ENCODE peak calls at places on chromosomes 16 and 17, in nine cellular contexts. T, L, N, B, H, V, A, U and R are unnamed samples. For H3K4me1, the result is how much of the 10 kb centered on the place peaks cover.

GRCh38 chr16:12901204-12901596 is 198 bp upstream of the SHISA9 start:
- DNase-seq in T (no peak), B (no peak), H (no peak), L (no peak), A (no peak), N (no peak), V (no peak), U (no peak), R (no peak)

GRCh38 chr17:69246726-69247375 is 18.2 kb upstream of the ABCA10 start:
- DNase-seq in L (peak), B (no peak), U (no peak), N (no peak), A (peak), H (peak), V (no peak), T (no peak), R (no peak)

GRCh38 chr17:9958586-9959281 is 53.7 kb upstream of the RCVRN start:
- DNase-seq in L (no peak), B (no peak), H (no peak), U (no peak), T (no peak), N (no peak), A (no peak), V (no peak), R (no peak)

GRCh38 chr17:49388692-49389513 is 25.8 kb downstream of the PHB1 start:
- DNase-seq in U (no peak), T (no peak), N (no peak), H (no peak), V (no peak), A (no peak), L (peak), B (no peak), R (no peak)

GRCh38 chr17:17919169-17920107 is 52.8 kb downstream of the TOM1L2 start:
- DNase-seq in N (peak), B (peak), H (peak), U (peak), A (peak), L (peak), V (peak), T (peak), R (peak)

GRCh38 chr17:74923538-74924249 is 379 bp upstream of the OTOP2 start:
- DNase-seq in H (peak), V (peak), T (peak), A (no peak), L (peak), N (peak), B (no peak), U (peak), R (no peak)

GRCh38 chr17:67276075-67276474 is 31.1 kb upstream of the HELZ start:
- DNase-seq in A (peak), L (peak), V (no peak), H (no peak), T (no peak), B (no peak), N (no peak), U (no peak), R (no peak)

GRCh38 chr17:17468217-17469010 is 8.4 kb upstream of the MED9 start:
- DNase-seq in N (no peak), L (no peak), T (no peak), H (no peak), A (no peak), V (no peak), U (no peak), B (no peak), R (no peak)

GRCh38 chr16:77657016-77657415 is 65.3 kb upstream of the NUDT7 start:
- DNase-seq in U (no peak), N (no peak), L (no peak), H (no peak), T (no peak), V (peak), A (peak), B (no peak), R (no peak)

GRCh38 chr17:44220211-44221071 is 966 bp upstream of the UBTF start:
- DNase-seq in H (no peak), N (peak), T (no peak), A (no peak), U (no peak), B (no peak), L (peak), V (peak), R (no peak)

GRCh38 chr17:39058524-39058923 is 91.3 kb upstream of the FBXO47 start:
- DNase-seq in T (no peak), A (no peak), V (no peak), H (no peak), U (no peak), N (no peak), L (no peak), B (no peak), R (no peak)

GRCh38 chr17:13462161-13462560 is 139.6 kb downstream of the HS3ST3A1 start:
- DNase-seq in L (no peak), T (no peak), H (no peak), N (no peak), U (no peak), V (no peak), A (no peak), B (no peak), R (no peak)

GRCh38 chr16:57032931-57033330 is 43.6 kb downstream of the NLRC5 start:
- DNase-seq in U (no peak), T (no peak), V (no peak), B (no peak), L (no peak), A (no peak), N (no peak), H (no peak), R (no peak)

GRCh38 chr17:15480209-15480608 is 12.8 kb upstream of the CDRT4 start:
- DNase-seq in T (no peak), N (no peak), B (no peak), V (no peak), H (no peak), L (no peak), U (no peak), A (no peak), R (no peak)

GRCh38 chr17:27473190-27473747 is 17.0 kb downstream of the KSR1 start:
- DNase-seq in V (no peak), H (no peak), B (no peak), A (no peak), T (no peak), U (no peak), N (no peak), L (no peak), R (no peak)

GRCh38 chr16:55543470-55543869 is 23.0 kb upstream of the CAPNS2 start:
- DNase-seq in L (no peak), T (no peak), U (no peak), B (no peak), H (no peak), N (no peak), V (no peak), A (no peak), R (no peak)

GRCh38 chr17:12376276-12376675 is 289.4 kb upstream of the MYOCD start:
- DNase-seq in L (no peak), B (no peak), V (no peak), T (no peak), A (no peak), H (no peak), U (no peak), N (no peak), R (no peak)

GRCh38 chr16:86465434-86465833 is 44.9 kb upstream of the FOXF1 start:
- DNase-seq in B (no peak), H (no peak), A (no peak), N (no peak), U (no peak), L (no peak), T (no peak), V (no peak), R (no peak)

GRCh38 chr16:89189358-89190025 is 10.8 kb downstream of the SLC22A31 start:
- DNase-seq in B (no peak), V (no peak), A (no peak), L (no peak), U (no peak), H (no peak), T (no peak), N (no peak), R (no peak)

GRCh38 chr17:77498875-77499698 is 358.3 kb downstream of the SEC14L1 start:
- DNase-seq in L (no peak), A (no peak), U (no peak), B (peak), V (peak), H (no peak), T (no peak), N (no peak), R (peak)

GRCh38 chr17:31373150-31374082 is 18.1 kb upstream of the RAB11FIP4 start:
- DNase-seq in B (no peak), A (peak), U (no peak), N (no peak), V (no peak), L (peak), H (no peak), T (no peak), R (peak)

GRCh38 chr17:58005728-58006562 is 1.1 kb downstream of the SRSF1 start:
- DNase-seq in V (no peak), T (no peak), B (no peak), N (no peak), H (no peak), U (no peak), A (no peak), L (no peak), R (no peak)

GRCh38 chr17:58004060-58004459 is 3.0 kb downstream of the SRSF1 start:
- DNase-seq in B (no peak), H (no peak), T (no peak), N (no peak), L (no peak), V (no peak), A (no peak), U (no peak), R (no peak)

GRCh38 chr17:58006563-58006923 is 503 bp downstream of the SRSF1 start:
- DNase-seq in U (peak), B (peak), L (peak), T (peak), V (peak), A (peak), H (peak), N (peak), R (peak)

GRCh38 chr17:58006924-58007780 is at the start of gene SRSF1:
- DNase-seq in B (peak), H (peak), L (peak), U (peak), V (peak), T (peak), N (peak), A (peak), R (peak)

GRCh38 chr17:58005031-58005727 is 1.9 kb downstream of the SRSF1 start:
- DNase-seq in H (no peak), B (no peak), N (no peak), A (no peak), L (no peak), V (no peak), U (no peak), T (no peak), R (no peak)
- H3K4me1 ChIP-seq in H (half or more), B (under half), N (half or more), A (under half), L (half or more), V (under half), U (under half), T (under half), R (under half)

GRCh38 chr17:7910281-7910680 is 5.8 kb downstream of the RNF227 start:
- DNase-seq in A (no peak), L (no peak), H (no peak), N (no peak), V (no peak), U (no peak), B (no peak), T (no peak), R (no peak)
- H3K4me1 ChIP-seq in A (under half), L (under half), H (under half), N (under half), V (under half), U (under half), B (under half), T (under half), R (under half)

DNA sequence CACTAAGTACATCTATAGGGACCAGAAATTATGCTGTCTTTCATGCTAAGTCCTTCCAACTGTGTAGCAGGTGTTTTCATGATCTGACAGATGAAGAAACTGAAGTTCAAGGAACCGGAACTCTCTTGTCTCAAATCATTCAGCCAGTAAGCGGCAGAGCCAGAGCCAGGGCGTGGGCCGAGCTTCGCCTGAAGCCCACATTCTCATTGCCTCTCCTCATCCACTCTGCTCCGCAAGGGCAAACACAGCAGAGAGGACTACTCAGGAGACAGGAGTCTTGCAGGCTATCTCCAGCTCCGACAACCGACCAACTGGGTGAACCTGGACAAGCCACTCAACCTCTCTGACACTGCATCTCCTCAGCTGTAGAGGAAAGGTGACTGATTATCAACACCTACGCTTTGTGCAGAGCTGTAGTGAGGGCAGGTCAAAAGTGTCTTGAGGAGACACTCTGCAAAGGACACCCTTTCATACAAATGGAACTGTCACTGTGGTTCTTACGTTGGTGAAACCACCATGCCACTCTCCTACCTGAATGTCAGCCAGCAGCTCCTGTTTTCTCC is 72.9 kb downstream of the CYTH1 start:
- DNase-seq in H (no peak), N (peak), V (no peak), U (no peak), B (no peak), T (no peak), A (no peak), L (peak), R (no peak)
- H3K4me1 ChIP-seq in H (under half), N (half or more), V (under half), U (under half), B (under half), T (under half), A (under half), L (half or more), R (under half)

DNA sequence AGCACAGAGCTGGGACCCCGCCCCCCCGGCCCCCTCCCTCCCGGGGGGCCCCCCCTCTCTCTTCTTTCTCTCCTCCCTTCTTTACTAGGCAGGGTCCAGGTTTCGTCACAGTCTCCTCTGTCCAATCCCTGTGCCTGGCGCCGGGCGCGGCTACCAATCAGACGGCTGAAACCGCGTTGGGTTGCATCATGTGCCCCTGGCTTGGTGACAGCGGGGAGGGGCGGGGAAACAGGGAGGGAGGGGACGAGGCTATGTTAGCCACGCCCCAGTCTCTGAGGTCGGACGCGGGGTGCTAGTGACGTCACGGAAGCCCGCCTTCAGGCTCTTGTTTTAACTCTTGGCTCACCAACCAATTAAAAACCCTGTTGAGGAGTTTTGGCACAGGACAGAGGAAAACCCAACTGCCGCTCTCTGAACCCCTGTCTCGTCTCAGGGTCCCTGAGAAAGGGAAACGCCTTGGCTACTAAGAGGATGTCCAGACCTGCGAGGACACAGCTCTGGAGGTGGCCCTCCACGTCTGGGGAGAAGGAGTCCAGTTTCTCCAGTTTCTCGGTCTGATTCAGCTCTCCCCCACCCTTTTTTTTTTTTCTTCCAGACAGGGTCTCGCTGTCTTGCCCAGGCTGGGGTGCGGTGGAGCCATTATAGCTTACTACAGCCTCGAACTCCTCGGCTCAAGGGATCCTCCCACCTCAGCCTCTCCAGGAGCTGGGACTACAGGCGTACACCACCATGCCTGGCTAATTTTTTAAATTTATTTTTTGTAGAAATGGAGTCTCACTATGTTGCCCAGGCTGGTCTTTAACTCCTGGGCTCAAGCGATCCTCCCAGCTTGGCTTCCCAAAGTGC is 441 bp upstream of the PLEKHH3 start:
- DNase-seq in B (peak), V (peak), H (peak), L (peak), A (peak), N (peak), U (peak), T (peak), R (peak)
- H3K4me1 ChIP-seq in B (half or more), V (half or more), H (half or more), L (half or more), A (under half), N (half or more), U (under half), T (half or more), R (under half)